ENCODE peak calls at places on chromosomes 13 and 19, in nine cellular contexts. One of them, this sample, is unnamed.

GRCh38 chr13:77022341-77022740 is 4.6 kb downstream of the FBXL3 start:
- DNase-seq in nephron progenitor cell: no peak
- DNase-seq in activated T-cell treated with anti-CD3 and anti-CD28 coated beads for 4 hours: no peak
- DNase-seq in cardiac muscle cell: no peak
- DNase-seq in HFFc6: peak; percentile 28
- DNase-seq in GM04503: no peak
- DNase-seq in effector memory CD4-positive, alpha-beta T cell: no peak
- DNase-seq in stimulated activated CD4-positive, alpha-beta T cell treated with anti-CD3 and anti-CD28 coated beads, Interleukin-4, amount 100 ng/mL, for 1 hour: no peak
- DNase-seq in NCI-H82: no peak
- DNase-seq in this sample: no peak

GRCh38 chr19:2824129-2824528 is 4.5 kb downstream of the ZNF554 start:
- DNase-seq in activated T-cell treated with anti-CD3 and anti-CD28 coated beads for 4 hours: no peak
- DNase-seq in NCI-H82: no peak
- DNase-seq in nephron progenitor cell: no peak
- DNase-seq in GM04503: no peak
- DNase-seq in HFFc6: no peak
- DNase-seq in stimulated activated CD4-positive, alpha-beta T cell treated with anti-CD3 and anti-CD28 coated beads, Interleukin-4, amount 100 ng/mL, for 1 hour: no peak
- DNase-seq in cardiac muscle cell: no peak
- DNase-seq in effector memory CD4-positive, alpha-beta T cell: no peak
- DNase-seq in this sample: no peak

GRCh38 chr19:29292146-29292545 is 79.2 kb upstream of the UQCRFS1 start:
- DNase-seq in GM04503: no peak
- DNase-seq in NCI-H82: no peak
- DNase-seq in cardiac muscle cell: no peak
- DNase-seq in stimulated activated CD4-positive, alpha-beta T cell treated with anti-CD3 and anti-CD28 coated beads, Interleukin-4, amount 100 ng/mL, for 1 hour: no peak
- DNase-seq in activated T-cell treated with anti-CD3 and anti-CD28 coated beads for 4 hours: no peak
- DNase-seq in HFFc6: no peak
- DNase-seq in nephron progenitor cell: no peak
- DNase-seq in effector memory CD4-positive, alpha-beta T cell: no peak
- DNase-seq in this sample: no peak

GRCh38 chr19:16067205-16067938 is 8.9 kb upstream of the TPM4 start:
- DNase-seq in GM04503: no peak
- DNase-seq in effector memory CD4-positive, alpha-beta T cell: no peak
- DNase-seq in activated T-cell treated with anti-CD3 and anti-CD28 coated beads for 4 hours: no peak
- DNase-seq in stimulated activated CD4-positive, alpha-beta T cell treated with anti-CD3 and anti-CD28 coated beads, Interleukin-4, amount 100 ng/mL, for 1 hour: no peak
- DNase-seq in nephron progenitor cell: no peak
- DNase-seq in cardiac muscle cell: no peak
- DNase-seq in HFFc6: peak; percentile 60
- DNase-seq in NCI-H82: no peak
- DNase-seq in this sample: no peak

GRCh38 chr13:21420706-21421105 is 38.4 kb downstream of the ZDHHC20 start:
- DNase-seq in nephron progenitor cell: no peak
- DNase-seq in cardiac muscle cell: no peak
- DNase-seq in NCI-H82: no peak
- DNase-seq in effector memory CD4-positive, alpha-beta T cell: no peak
- DNase-seq in GM04503: no peak
- DNase-seq in activated T-cell treated with anti-CD3 and anti-CD28 coated beads for 4 hours: no peak
- DNase-seq in HFFc6: peak; percentile 26
- DNase-seq in stimulated activated CD4-positive, alpha-beta T cell treated with anti-CD3 and anti-CD28 coated beads, Interleukin-4, amount 100 ng/mL, for 1 hour: no peak
- DNase-seq in this sample: no peak

GRCh38 chr13:66048888-66049287 is 1181.2 kb downstream of the PCDH9 start:
- DNase-seq in GM04503: no peak
- DNase-seq in activated T-cell treated with anti-CD3 and anti-CD28 coated beads for 4 hours: no peak
- DNase-seq in HFFc6: no peak
- DNase-seq in NCI-H82: no peak
- DNase-seq in stimulated activated CD4-positive, alpha-beta T cell treated with anti-CD3 and anti-CD28 coated beads, Interleukin-4, amount 100 ng/mL, for 1 hour: no peak
- DNase-seq in cardiac muscle cell: no peak
- DNase-seq in nephron progenitor cell: no peak
- DNase-seq in effector memory CD4-positive, alpha-beta T cell: no peak
- DNase-seq in this sample: no peak

GRCh38 chr13:113792821-113793717 is 34.0 kb downstream of the TMEM255B start:
- DNase-seq in stimulated activated CD4-positive, alpha-beta T cell treated with anti-CD3 and anti-CD28 coated beads, Interleukin-4, amount 100 ng/mL, for 1 hour: no peak
- DNase-seq in GM04503: no peak
- DNase-seq in NCI-H82: no peak
- DNase-seq in activated T-cell treated with anti-CD3 and anti-CD28 coated beads for 4 hours: no peak
- DNase-seq in effector memory CD4-positive, alpha-beta T cell: no peak
- DNase-seq in nephron progenitor cell: no peak
- DNase-seq in HFFc6: no peak
- DNase-seq in cardiac muscle cell: no peak
- DNase-seq in this sample: no peak

GRCh38 chr13:20475927-20476691 is 49.5 kb downstream of the CRYL1 start:
- DNase-seq in cardiac muscle cell: no peak
- DNase-seq in nephron progenitor cell: no peak
- DNase-seq in activated T-cell treated with anti-CD3 and anti-CD28 coated beads for 4 hours: peak; percentile 36
- DNase-seq in GM04503: no peak
- DNase-seq in stimulated activated CD4-positive, alpha-beta T cell treated with anti-CD3 and anti-CD28 coated beads, Interleukin-4, amount 100 ng/mL, for 1 hour: peak; percentile 58
- DNase-seq in HFFc6: no peak
- DNase-seq in NCI-H82: no peak
- DNase-seq in effector memory CD4-positive, alpha-beta T cell: peak; percentile 53
- DNase-seq in this sample: no peak

GRCh38 chr19:41521860-41522555 is 54.0 kb upstream of the CEACAM21 start:
- DNase-seq in nephron progenitor cell: no peak
- DNase-seq in NCI-H82: peak; percentile 19
- DNase-seq in effector memory CD4-positive, alpha-beta T cell: peak; percentile 19
- DNase-seq in activated T-cell treated with anti-CD3 and anti-CD28 coated beads for 4 hours: no peak
- DNase-seq in HFFc6: no peak
- DNase-seq in stimulated activated CD4-positive, alpha-beta T cell treated with anti-CD3 and anti-CD28 coated beads, Interleukin-4, amount 100 ng/mL, for 1 hour: peak; percentile 43
- DNase-seq in GM04503: no peak
- DNase-seq in cardiac muscle cell: peak; percentile 2
- DNase-seq in this sample: no peak

GRCh38 chr19:14167013-14167593 is 30.7 kb upstream of the ASF1B start:
- DNase-seq in nephron progenitor cell: no peak
- DNase-seq in NCI-H82: no peak
- DNase-seq in activated T-cell treated with anti-CD3 and anti-CD28 coated beads for 4 hours: no peak
- DNase-seq in HFFc6: no peak
- DNase-seq in stimulated activated CD4-positive, alpha-beta T cell treated with anti-CD3 and anti-CD28 coated beads, Interleukin-4, amount 100 ng/mL, for 1 hour: no peak
- DNase-seq in cardiac muscle cell: no peak
- DNase-seq in effector memory CD4-positive, alpha-beta T cell: no peak
- DNase-seq in GM04503: no peak
- DNase-seq in this sample: no peak

GRCh38 chr19:19865750-19866598 is at the start of gene ZNF253:
- DNase-seq in activated T-cell treated with anti-CD3 and anti-CD28 coated beads for 4 hours: peak; percentile 93
- DNase-seq in NCI-H82: peak; percentile 99
- DNase-seq in effector memory CD4-positive, alpha-beta T cell: peak; percentile 81
- DNase-seq in stimulated activated CD4-positive, alpha-beta T cell treated with anti-CD3 and anti-CD28 coated beads, Interleukin-4, amount 100 ng/mL, for 1 hour: peak; percentile 95
- DNase-seq in GM04503: peak; percentile 71
- DNase-seq in cardiac muscle cell: peak; percentile 98
- DNase-seq in nephron progenitor cell: peak; percentile 89
- DNase-seq in HFFc6: peak; percentile 86
- DNase-seq in this sample: peak; percentile 92

GRCh38 chr19:1651061-1651547 is 1.3 kb downstream of the TCF3 start:
- DNase-seq in activated T-cell treated with anti-CD3 and anti-CD28 coated beads for 4 hours: peak; percentile 61
- DNase-seq in nephron progenitor cell: peak; percentile 48
- DNase-seq in stimulated activated CD4-positive, alpha-beta T cell treated with anti-CD3 and anti-CD28 coated beads, Interleukin-4, amount 100 ng/mL, for 1 hour: peak; percentile 68
- DNase-seq in NCI-H82: peak; percentile 44
- DNase-seq in HFFc6: no peak
- DNase-seq in GM04503: no peak
- DNase-seq in effector memory CD4-positive, alpha-beta T cell: peak; percentile 51
- DNase-seq in cardiac muscle cell: peak; percentile 23
- DNase-seq in this sample: no peak

GRCh38 chr19:54523403-54523802 is 20.8 kb downstream of the LAIR2 start:
- DNase-seq in stimulated activated CD4-positive, alpha-beta T cell treated with anti-CD3 and anti-CD28 coated beads, Interleukin-4, amount 100 ng/mL, for 1 hour: peak; percentile 20
- DNase-seq in NCI-H82: no peak
- DNase-seq in effector memory CD4-positive, alpha-beta T cell: no peak
- DNase-seq in nephron progenitor cell: no peak
- DNase-seq in HFFc6: peak; percentile 22
- DNase-seq in GM04503: no peak
- DNase-seq in activated T-cell treated with anti-CD3 and anti-CD28 coated beads for 4 hours: peak; percentile 12
- DNase-seq in cardiac muscle cell: no peak
- DNase-seq in this sample: no peak

GRCh38 chr19:3283886-3284657 is 59.6 kb downstream of the CELF5 start:
- DNase-seq in activated T-cell treated with anti-CD3 and anti-CD28 coated beads for 4 hours: no peak
- DNase-seq in stimulated activated CD4-positive, alpha-beta T cell treated with anti-CD3 and anti-CD28 coated beads, Interleukin-4, amount 100 ng/mL, for 1 hour: no peak
- DNase-seq in effector memory CD4-positive, alpha-beta T cell: no peak
- DNase-seq in NCI-H82: no peak
- DNase-seq in nephron progenitor cell: no peak
- DNase-seq in cardiac muscle cell: no peak
- DNase-seq in HFFc6: no peak
- DNase-seq in GM04503: no peak
- DNase-seq in this sample: no peak

GRCh38 chr19:45637890-45638667 is 1.1 kb downstream of the EML2 start:
- DNase-seq in HFFc6: peak; percentile 46
- DNase-seq in activated T-cell treated with anti-CD3 and anti-CD28 coated beads for 4 hours: no peak
- DNase-seq in effector memory CD4-positive, alpha-beta T cell: no peak
- DNase-seq in nephron progenitor cell: no peak
- DNase-seq in stimulated activated CD4-positive, alpha-beta T cell treated with anti-CD3 and anti-CD28 coated beads, Interleukin-4, amount 100 ng/mL, for 1 hour: no peak
- DNase-seq in NCI-H82: peak; percentile 72
- DNase-seq in cardiac muscle cell: no peak
- DNase-seq in GM04503: peak; percentile 30
- DNase-seq in this sample: no peak

GRCh38 chr13:79659161-79659560 is 178.2 kb downstream of the NDFIP2 start:
- DNase-seq in activated T-cell treated with anti-CD3 and anti-CD28 coated beads for 4 hours: no peak
- DNase-seq in effector memory CD4-positive, alpha-beta T cell: no peak
- DNase-seq in GM04503: no peak
- DNase-seq in cardiac muscle cell: peak; percentile 84
- DNase-seq in stimulated activated CD4-positive, alpha-beta T cell treated with anti-CD3 and anti-CD28 coated beads, Interleukin-4, amount 100 ng/mL, for 1 hour: no peak
- DNase-seq in nephron progenitor cell: no peak
- DNase-seq in HFFc6: no peak
- DNase-seq in NCI-H82: no peak
- DNase-seq in this sample: no peak

GRCh38 chr13:42968906-42969305 is 23.1 kb downstream of the EPSTI1 start:
- DNase-seq in NCI-H82: no peak
- DNase-seq in stimulated activated CD4-positive, alpha-beta T cell treated with anti-CD3 and anti-CD28 coated beads, Interleukin-4, amount 100 ng/mL, for 1 hour: no peak
- DNase-seq in nephron progenitor cell: no peak
- DNase-seq in cardiac muscle cell: no peak
- DNase-seq in effector memory CD4-positive, alpha-beta T cell: no peak
- DNase-seq in GM04503: no peak
- DNase-seq in activated T-cell treated with anti-CD3 and anti-CD28 coated beads for 4 hours: no peak
- DNase-seq in HFFc6: no peak
- DNase-seq in this sample: no peak

GRCh38 chr13:100024023-100024422 is 42.4 kb downstream of the ZIC2 start:
- DNase-seq in cardiac muscle cell: no peak
- DNase-seq in stimulated activated CD4-positive, alpha-beta T cell treated with anti-CD3 and anti-CD28 coated beads, Interleukin-4, amount 100 ng/mL, for 1 hour: no peak
- DNase-seq in nephron progenitor cell: no peak
- DNase-seq in activated T-cell treated with anti-CD3 and anti-CD28 coated beads for 4 hours: no peak
- DNase-seq in GM04503: no peak
- DNase-seq in effector memory CD4-positive, alpha-beta T cell: no peak
- DNase-seq in HFFc6: no peak
- DNase-seq in NCI-H82: no peak
- DNase-seq in this sample: no peak

GRCh38 chr19:2804156-2805004 is 15.3 kb upstream of the ZNF554 start:
- DNase-seq in HFFc6: no peak
- DNase-seq in nephron progenitor cell: no peak
- DNase-seq in stimulated activated CD4-positive, alpha-beta T cell treated with anti-CD3 and anti-CD28 coated beads, Interleukin-4, amount 100 ng/mL, for 1 hour: no peak
- DNase-seq in GM04503: no peak
- DNase-seq in activated T-cell treated with anti-CD3 and anti-CD28 coated beads for 4 hours: no peak
- DNase-seq in NCI-H82: no peak
- DNase-seq in effector memory CD4-positive, alpha-beta T cell: no peak
- DNase-seq in cardiac muscle cell: no peak
- DNase-seq in this sample: no peak

GRCh38 chr13:71773534-71773933 is 93.5 kb downstream of the DACH1 start:
- DNase-seq in activated T-cell treated with anti-CD3 and anti-CD28 coated beads for 4 hours: no peak
- DNase-seq in effector memory CD4-positive, alpha-beta T cell: no peak
- DNase-seq in cardiac muscle cell: no peak
- DNase-seq in NCI-H82: no peak
- DNase-seq in HFFc6: no peak
- DNase-seq in GM04503: no peak
- DNase-seq in nephron progenitor cell: no peak
- DNase-seq in stimulated activated CD4-positive, alpha-beta T cell treated with anti-CD3 and anti-CD28 coated beads, Interleukin-4, amount 100 ng/mL, for 1 hour: no peak
- DNase-seq in this sample: no peak

GRCh38 chr13:30806784-30807183 is 71.4 kb downstream of the ALOX5AP start:
- DNase-seq in GM04503: peak; percentile 45
- DNase-seq in activated T-cell treated with anti-CD3 and anti-CD28 coated beads for 4 hours: no peak
- DNase-seq in nephron progenitor cell: no peak
- DNase-seq in stimulated activated CD4-positive, alpha-beta T cell treated with anti-CD3 and anti-CD28 coated beads, Interleukin-4, amount 100 ng/mL, for 1 hour: no peak
- DNase-seq in NCI-H82: no peak
- DNase-seq in HFFc6: peak; percentile 76
- DNase-seq in effector memory CD4-positive, alpha-beta T cell: no peak
- DNase-seq in cardiac muscle cell: peak; percentile 28
- DNase-seq in this sample: no peak

GRCh38 chr13:107568181-107568580 is 647.2 kb downstream of the LIG4 start:
- DNase-seq in HFFc6: no peak
- DNase-seq in activated T-cell treated with anti-CD3 and anti-CD28 coated beads for 4 hours: no peak
- DNase-seq in cardiac muscle cell: no peak
- DNase-seq in GM04503: no peak
- DNase-seq in stimulated activated CD4-positive, alpha-beta T cell treated with anti-CD3 and anti-CD28 coated beads, Interleukin-4, amount 100 ng/mL, for 1 hour: no peak
- DNase-seq in effector memory CD4-positive, alpha-beta T cell: no peak
- DNase-seq in nephron progenitor cell: no peak
- DNase-seq in NCI-H82: no peak
- DNase-seq in this sample: no peak

GRCh38 chr19:18932216-18932841 is 8.7 kb downstream of the HOMER3 start:
- DNase-seq in HFFc6: no peak
- DNase-seq in nephron progenitor cell: peak; percentile 97
- DNase-seq in activated T-cell treated with anti-CD3 and anti-CD28 coated beads for 4 hours: peak; percentile 81
- DNase-seq in cardiac muscle cell: peak; percentile 88
- DNase-seq in effector memory CD4-positive, alpha-beta T cell: peak; percentile 81
- DNase-seq in NCI-H82: peak; percentile 98
- DNase-seq in stimulated activated CD4-positive, alpha-beta T cell treated with anti-CD3 and anti-CD28 coated beads, Interleukin-4, amount 100 ng/mL, for 1 hour: peak; percentile 89
- DNase-seq in GM04503: no peak
- DNase-seq in this sample: no peak

GRCh38 chr13:44904982-44905381 is 84.3 kb downstream of the NUFIP1 start:
- DNase-seq in HFFc6: peak; percentile 97
- DNase-seq in stimulated activated CD4-positive, alpha-beta T cell treated with anti-CD3 and anti-CD28 coated beads, Interleukin-4, amount 100 ng/mL, for 1 hour: no peak
- DNase-seq in cardiac muscle cell: no peak
- DNase-seq in GM04503: peak; percentile 98
- DNase-seq in nephron progenitor cell: no peak
- DNase-seq in activated T-cell treated with anti-CD3 and anti-CD28 coated beads for 4 hours: no peak
- DNase-seq in effector memory CD4-positive, alpha-beta T cell: no peak
- DNase-seq in NCI-H82: no peak
- DNase-seq in this sample: no peak